ENCODE peak calls at places on chromosomes 4 and X, in seven cellular contexts. H is fibroblast of lung, D is cardiac muscle cell, G is breast epithelium, J is OCI-LY7, A is ovary, O is mammary epithelial cell. U is an unnamed sample. For H3K9me3, the result is how much of the 10 kb centered on the place peaks cover.

GRCh38 chr4:105113800-105114199 is 32.9 kb upstream of the TET2 start:
- DNase-seq in D (no peak), A (no peak), J (no peak), O (peak), G (no peak), H (peak), U (no peak)

GRCh38 chr4:173252024-173252935 is 81.9 kb downstream of the HMGB2 start:
- DNase-seq in J (peak), G (no peak), H (peak), O (peak), D (peak), A (peak), U (no peak)

GRCh38 chrX:83771664-83772063 is 89.3 kb upstream of the CYLC1 start:
- DNase-seq in O (no peak), A (no peak), J (no peak), D (peak), H (no peak), G (no peak), U (peak)

GRCh38 chr4:113645771-113646455 is 115.6 kb downstream of the CAMK2D start:
- DNase-seq in H (peak), D (no peak), G (no peak), J (no peak), A (no peak), O (peak), U (peak)

GRCh38 chr4:64495948-64496347 is 86.7 kb upstream of the TECRL start:
- DNase-seq in H (no peak), A (no peak), J (no peak), G (no peak), D (no peak), O (no peak), U (no peak)

GRCh38 chrX:41293269-41293668 is 40.7 kb upstream of the DDX3X start:
- DNase-seq in J (peak), G (no peak), A (no peak), D (no peak), H (no peak), O (no peak), U (no peak)

GRCh38 chr4:186029731-186030421 is 39.1 kb upstream of the TLR3 start:
- DNase-seq in H (peak), O (no peak), D (no peak), J (no peak), A (peak), G (peak), U (peak)

GRCh38 chrX:117996918-117997480 is 119.6 kb downstream of the KLHL13 start:
- DNase-seq in G (no peak), O (peak), H (peak), D (no peak), J (no peak), A (no peak), U (no peak)

GRCh38 chrX:130874751-130875150 is 28.3 kb downstream of the ENOX2 start:
- DNase-seq in D (no peak), J (no peak), H (peak), O (peak), G (no peak), A (no peak), U (no peak)

GRCh38 chrX:115561605-115562491 is 874 bp downstream of the PLS3 start:
- DNase-seq in J (no peak), H (peak), O (peak), A (peak), D (peak), G (no peak), U (no peak)

GRCh38 chrX:45322382-45322781 is 121.7 kb upstream of the DIPK2B start:
- DNase-seq in D (peak), O (peak), G (no peak), A (peak), J (peak), H (peak), U (peak)

GRCh38 chr4:145870155-145871020 is 68.2 kb downstream of the ZNF827 start:
- DNase-seq in G (no peak), O (peak), A (no peak), J (no peak), H (no peak), D (no peak), U (no peak)

GRCh38 chr4:169215656-169216055 is 55.1 kb downstream of the SH3RF1 start:
- DNase-seq in A (no peak), O (no peak), D (no peak), J (peak), G (no peak), H (no peak), U (no peak)

GRCh38 chr4:185370291-185370690 is 25.4 kb downstream of the LRP2BP start:
- DNase-seq in A (no peak), G (no peak), D (no peak), J (no peak), O (no peak), H (no peak), U (no peak)

GRCh38 chrX:107360788-107361360 is 88.6 kb upstream of the FRMPD3 start:
- DNase-seq in O (no peak), G (no peak), J (no peak), H (no peak), D (no peak), A (no peak), U (no peak)

GRCh38 chr4:22237155-22237751 is 278.6 kb downstream of the ADGRA3 start:
- DNase-seq in D (peak), O (no peak), H (no peak), J (no peak), G (no peak), A (no peak), U (peak)

GRCh38 chr4:110643096-110643495 is 20.2 kb upstream of the PITX2 start:
- DNase-seq in O (no peak), J (no peak), G (no peak), A (no peak), H (no peak), D (no peak), U (no peak)

GRCh38 chr4:146650034-146650433 is 11.3 kb downstream of the POU4F2 start:
- DNase-seq in G (no peak), D (no peak), J (no peak), H (no peak), A (no peak), O (no peak), U (no peak)

GRCh38 chr4:61992351-61992750 is 792.2 kb downstream of the ADGRL3 start:
- DNase-seq in D (no peak), G (no peak), A (no peak), O (no peak), J (no peak), H (no peak), U (no peak)

GRCh38 chr4:138981930-138982390 is 33.6 kb upstream of the NOCT start:
- DNase-seq in D (no peak), G (no peak), A (peak), H (peak), J (no peak), O (peak), U (no peak)

GRCh38 chr4:5470318-5470889 is 238.0 kb downstream of the EVC2 start:
- DNase-seq in G (peak), D (no peak), H (peak), A (no peak), J (no peak), O (no peak), U (no peak)

GRCh38 chr4:54232151-54232688 is 3.1 kb downstream of the PDGFRA start:
- DNase-seq in A (no peak), J (no peak), H (peak), G (no peak), D (peak), O (no peak), U (no peak)

GRCh38 chr4:169210516-169211108 is 60.1 kb downstream of the SH3RF1 start:
- DNase-seq in G (no peak), J (no peak), D (no peak), A (no peak), O (no peak), H (no peak), U (no peak)

GRCh38 chr4:105154576-105154975 is 7.9 kb downstream of the TET2 start:
- DNase-seq in J (no peak), D (no peak), A (no peak), O (no peak), G (no peak), H (no peak), U (no peak)

GRCh38 chr4:109921384-109921808 is 8.7 kb downstream of the EGF start:
- DNase-seq in H (peak), A (no peak), D (no peak), G (no peak), J (no peak), O (peak), U (peak)

GRCh38 chr4:3679851-3680311 is 86.3 kb upstream of the ADRA2C start:
- DNase-seq in O (no peak), H (no peak), G (no peak), A (no peak), D (no peak), J (peak), U (no peak)

GRCh38 chrX:148193759-148194158 is 212.6 kb downstream of the FMR1NB start:
- DNase-seq in D (no peak), J (no peak), G (no peak), H (no peak), A (no peak), O (no peak), U (no peak)
- H3K9me3 ChIP-seq in D (under half), J (under half), G (under half), H (under half), A (under half), O (under half), U (under half)

DNA sequence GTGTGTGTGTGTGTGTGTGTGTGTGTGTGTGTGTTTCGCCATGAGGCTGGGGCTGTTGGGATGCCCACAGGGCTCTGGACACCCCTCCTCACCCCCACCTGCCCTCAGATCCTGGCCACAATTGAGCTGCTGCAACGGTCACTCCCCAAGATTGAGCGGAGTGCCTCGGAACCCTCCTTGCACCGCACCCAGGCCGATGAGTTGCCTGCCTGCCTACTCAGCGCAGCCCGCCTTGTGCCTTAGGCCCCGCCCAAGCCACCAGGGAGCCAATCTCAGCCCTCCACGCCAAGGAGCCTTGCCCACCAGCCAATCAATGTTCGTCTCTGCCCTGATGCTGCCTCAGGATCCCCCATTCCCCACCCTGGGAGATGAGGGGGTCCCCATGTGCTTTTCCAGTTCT is 10.2 kb downstream of the ARAF start:
- DNase-seq in D (no peak), J (no peak), A (no peak), O (no peak), H (no peak), G (no peak), U (no peak)
- H3K9me3 ChIP-seq in D (under half), J (under half), A (under half), O (under half), H (under half), G (under half), U (under half)

DNA sequence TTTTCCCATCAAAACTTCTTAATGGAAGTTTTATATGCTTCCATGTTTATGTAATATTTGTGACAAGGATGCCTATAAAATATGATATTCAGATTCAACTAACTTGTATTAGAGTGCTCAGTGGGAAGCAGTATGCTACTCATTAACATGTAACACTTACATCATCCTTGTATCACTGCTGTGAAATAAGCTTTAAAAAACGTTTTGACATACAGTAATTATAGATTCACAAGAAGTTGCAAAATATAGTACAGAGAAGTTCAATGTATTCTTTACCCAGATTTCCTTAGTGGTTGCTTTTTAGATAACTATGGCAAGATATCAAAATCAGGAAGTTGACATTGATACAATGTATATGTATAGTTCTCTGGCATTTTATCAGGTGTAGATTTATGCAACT is 56.2 kb downstream of the DTHD1 start:
- DNase-seq in J (no peak), D (no peak), G (no peak), A (no peak), O (no peak), H (no peak), U (no peak)
- H3K9me3 ChIP-seq in J (under half), D (under half), G (under half), A (under half), O (under half), H (under half), U (under half)

GRCh38 chr4:43556262-43556661 is 663.7 kb downstream of the GRXCR1 start:
- DNase-seq in G (no peak), D (no peak), H (no peak), O (no peak), J (peak), A (no peak), U (no peak)
- H3K9me3 ChIP-seq in G (under half), D (under half), H (under half), O (under half), J (under half), A (under half), U (under half)

DNA sequence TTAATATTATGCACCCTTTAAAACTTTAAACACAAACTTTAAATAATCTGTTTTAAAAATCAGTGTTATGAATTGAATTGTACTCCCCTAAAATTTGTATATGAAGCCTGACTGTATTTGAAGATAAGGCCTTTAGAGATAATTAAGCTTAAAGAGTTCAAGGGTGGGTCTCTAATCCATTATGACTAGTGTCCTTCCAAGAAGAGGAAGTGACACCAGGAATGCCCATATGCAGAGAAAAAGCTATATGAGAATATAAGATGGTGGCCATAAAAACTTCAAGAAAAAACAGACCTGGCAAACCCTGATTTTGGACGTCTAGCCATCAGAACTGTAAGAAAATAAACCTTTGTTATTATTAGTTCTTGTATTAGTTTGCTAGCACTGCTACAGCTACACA is 29.0 kb downstream of the UGT2A2 start:
- DNase-seq in O (no peak), G (no peak), H (no peak), A (no peak), D (no peak), J (no peak), U (no peak)
- H3K9me3 ChIP-seq in O (under half), G (under half), H (under half), A (under half), D (under half), J (under half), U (under half)

DNA sequence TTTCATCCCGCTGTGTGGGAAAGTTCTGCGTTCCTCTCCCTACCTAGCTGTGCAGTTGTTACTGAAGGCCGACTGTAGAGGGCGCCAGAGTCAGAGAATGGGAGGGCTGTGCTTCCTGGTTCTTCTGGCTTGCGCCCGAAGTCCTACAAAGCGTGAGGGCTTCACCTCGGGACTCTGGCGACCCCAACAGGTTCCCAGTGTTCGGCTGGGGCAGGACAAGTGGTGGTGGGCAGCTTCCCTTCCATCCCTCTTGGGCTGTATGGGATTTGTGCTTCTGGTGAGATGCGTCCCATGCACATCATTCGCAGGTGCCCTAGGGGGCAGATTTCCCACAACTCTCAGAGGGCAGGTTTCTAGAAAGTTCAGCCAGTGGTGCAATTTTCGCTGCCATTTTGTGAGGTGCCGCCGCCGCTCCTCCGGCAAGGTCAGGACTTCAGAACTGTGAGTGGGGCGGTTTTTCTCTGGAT is 27.3 kb downstream of the CT45A3 start:
- DNase-seq in J (peak), H (no peak), A (no peak), G (no peak), O (no peak), D (no peak), U (no peak)
- H3K9me3 ChIP-seq in J (under half), H (under half), A (under half), G (under half), O (under half), D (under half), U (under half)

GRCh38 chrX:22526339-22526738 is 253.6 kb downstream of the CBLL2 start:
- DNase-seq in J (no peak), H (peak), G (no peak), A (no peak), O (peak), D (no peak), U (no peak)
- H3K9me3 ChIP-seq in J (under half), H (under half), G (under half), A (under half), O (under half), D (under half), U (under half)